ENCODE peak calls at places on chromosomes 7 and 10, in ten cellular contexts. Q, H, Y, J, P, A, S, O, M and N are unnamed samples.

GRCh38 chr10:124821520-124821919 is 19.9 kb downstream of the ABRAXAS2 start:
- DNase-seq in Q (no peak), H (no peak), Y (no peak), J (no peak), P (no peak), A (no peak), S (no peak), O (no peak), M (no peak), N (no peak)

GRCh38 chr7:106419455-106420182 is 134.8 kb upstream of the NAMPT start:
- DNase-seq in Q (no peak), H (no peak), Y (no peak), J (no peak), P (no peak), A (peak; percentile 6), S (no peak), O (no peak), M (peak; percentile 31), N (no peak)

GRCh38 chr7:38142736-38143135 is 35.3 kb upstream of the STARD3NL start:
- DNase-seq in Q (no peak), H (no peak), Y (no peak), J (no peak), P (no peak), A (no peak), S (no peak), O (no peak), M (no peak), N (no peak)

GRCh38 chr10:97722980-97723379 is 9.4 kb downstream of the MARVELD1 start:
- DNase-seq in Q (no peak), H (no peak), Y (no peak), J (no peak), P (no peak), A (no peak), S (peak; percentile 16), O (no peak), M (no peak), N (no peak)

GRCh38 chr7:96481831-96482230 is 159.9 kb upstream of the SLC25A13 start:
- DNase-seq in Q (no peak), H (no peak), Y (no peak), J (no peak), P (no peak), A (no peak), S (no peak), O (no peak), M (no peak), N (no peak)

GRCh38 chr7:120553497-120553896 is 280.5 kb downstream of the KCND2 start:
- DNase-seq in Q (no peak), H (no peak), Y (no peak), J (no peak), P (no peak), A (no peak), S (no peak), O (no peak), M (no peak), N (no peak)

GRCh38 chr10:121511943-121512342 is 86.3 kb downstream of the FGFR2 start:
- DNase-seq in Q (no peak), H (peak; percentile 60), Y (no peak), J (no peak), P (no peak), A (no peak), S (no peak), O (no peak), M (no peak), N (no peak)

GRCh38 chr7:32891046-32891799 is at the start of gene KBTBD2:
- DNase-seq in Q (peak; percentile 57), H (peak; percentile 85), Y (peak; percentile 76), J (peak; percentile 84), P (peak; percentile 87), A (peak; percentile 82), S (peak; percentile 85), O (peak; percentile 92), M (peak; percentile 62), N (peak; percentile 82)